ENCODE peak calls at places on chromosomes 12 and 14, in four cellular contexts. O is GM23338, H is A673, A is pancreas. N is an unnamed sample.
A peak's percentile ranks its signal among the peaks of the same experiment; 100 is the strongest.

GRCh38 chr12:96670334-96670899 is 181.0 kb downstream of the CFAP54 start:
- DNase-seq in O (no peak), H (no peak), A (no peak), N (no peak)

GRCh38 chr12:48580831-48581230 is 11.0 kb upstream of the LALBA start:
- DNase-seq in H (no peak), O (no peak), A (no peak), N (no peak)

GRCh38 chr12:121224591-121224990 is 14.7 kb downstream of the P2RX4 start:
- DNase-seq in O (no peak), A (peak; percentile 34), H (no peak), N (no peak)

GRCh38 chr14:64841121-64841611 is 38.5 kb downstream of the SPTB start:
- DNase-seq in A (no peak), H (peak; percentile 23), O (peak; percentile 79), N (peak; percentile 60)

GRCh38 chr14:47674546-47675238 is 713 bp downstream of the MDGA2 start:
- DNase-seq in A (peak; percentile 50), O (peak; percentile 63), H (peak; percentile 10), N (peak; percentile 79)

GRCh38 chr12:6750506-6750905 is 2.4 kb downstream of the MLF2 start:
- DNase-seq in H (no peak), A (no peak), O (no peak), N (no peak)

GRCh38 chr12:116687888-116688287 is 50.0 kb downstream of the SPRING1 start:
- DNase-seq in H (peak; percentile 75), O (peak; percentile 94), A (no peak), N (peak; percentile 86)

GRCh38 chr12:121810833-121811433 is 7.1 kb downstream of the SETD1B start:
- DNase-seq in H (no peak), A (no peak), O (no peak), N (no peak)

GRCh38 chr14:71693373-71693772 is 238.9 kb upstream of the RGS6 start:
- DNase-seq in H (peak; percentile 90), O (no peak), A (no peak), N (no peak)

GRCh38 chr12:27001663-27002062 is 12.5 kb downstream of the TM7SF3 start:
- DNase-seq in H (peak; percentile 35), O (no peak), A (no peak), N (no peak)
- H3K4me3 ChIP-seq in H (no peak overlapping the region), O (no peak overlapping the region), A (no peak overlapping the region), N (no peak overlapping the region)

GRCh38 chr14:56846970-56847928 is 37.0 kb upstream of the OTX2 start:
- DNase-seq in A (no peak), H (no peak), O (peak; percentile 95), N (peak; percentile 69)
- H3K27me3 ChIP-seq in A (no peaks in the 10 kb centered on the region), H (no peaks in the 10 kb centered on the region), O (peaks cover 94% of the 10 kb centered on the region), N (peaks cover 73% of the 10 kb centered on the region)

GRCh38 chr12:26808766-26809460 is 24.1 kb downstream of the ITPR2 start:
- DNase-seq in A (no peak), H (no peak), O (no peak), N (no peak)

GRCh38 chr12:26813812-26814211 is 19.2 kb downstream of the ITPR2 start:
- DNase-seq in A (no peak), H (no peak), O (no peak), N (no peak)

GRCh38 chr12:26807292-26807691 is 25.7 kb downstream of the ITPR2 start:
- DNase-seq in A (no peak), H (no peak), O (no peak), N (no peak)

GRCh38 chr12:26809611-26810298 is 23.2 kb downstream of the ITPR2 start:
- DNase-seq in H (no peak), A (no peak), O (no peak), N (no peak)

GRCh38 chr12:26810330-26810729 is 22.7 kb downstream of the ITPR2 start:
- DNase-seq in A (no peak), H (no peak), O (peak; percentile 53), N (no peak)
- H3K4me3 ChIP-seq in A (no peak overlapping the region), H (no peak overlapping the region), O (no peak overlapping the region), N (no peak overlapping the region)

GRCh38 chr12:114623737-114624136 is 60.2 kb downstream of the TBX3 start:
- DNase-seq in O (no peak), A (no peak), H (no peak), N (no peak)
- H3K27me3 ChIP-seq in O (no peaks in the 10 kb centered on the region), A (peaks cover 3% of the 10 kb centered on the region), H (no peaks in the 10 kb centered on the region), N (no peaks in the 10 kb centered on the region)

GRCh38 chr12:53160000-53160399 is 20.5 kb upstream of the ZNF740 start:
- DNase-seq in A (no peak), O (peak; percentile 44), H (no peak), N (peak; percentile 72)

GRCh38 chr12:53161119-53161911 is 19.2 kb upstream of the ZNF740 start:
- DNase-seq in O (no peak), H (no peak), A (no peak), N (no peak)

GRCh38 chr12:53160673-53161072 is 19.8 kb upstream of the ZNF740 start:
- DNase-seq in H (no peak), O (peak; percentile 18), A (no peak), N (peak; percentile 49)

GRCh38 chr12:53159195-53159834 is 21.2 kb upstream of the ZNF740 start:
- DNase-seq in A (peak; percentile 91), O (peak; percentile 93), H (peak; percentile 89), N (peak; percentile 94)
- H3K4me3 ChIP-seq in A (no peak overlapping the region), O (peak overlapping the region; percentile 29), H (no peak overlapping the region), N (peak overlapping the region; percentile 13)

GRCh38 chr14:84961637-84962036 is 568.3 kb upstream of the FLRT2 start:
- DNase-seq in H (no peak), A (no peak), O (no peak), N (no peak)
- H3K27me3 ChIP-seq in H (no peaks in the 10 kb centered on the region), A (no peaks in the 10 kb centered on the region), O (no peaks in the 10 kb centered on the region), N (no peaks in the 10 kb centered on the region)